ENCODE peak calls at places on chromosome 4, in seven cellular contexts. U is K562, K is HCT116, C is SK-N-SH, B is H1, T is GM12878, O is HepG2. P is an unnamed sample.

GRCh38 chr4:71732706-71733105 is 51.2 kb downstream of the GC start:
- DNase-seq in U (peak), K (no peak), C (peak), B (no peak), T (no peak), O (peak), P (no peak)

GRCh38 chr4:17613761-17614415 is 553 bp upstream of the MED28 start:
- DNase-seq in U (peak), K (no peak), C (no peak), B (peak), T (no peak), O (peak), P (no peak)

GRCh38 chr4:43843501-43843900 is 605.1 kb downstream of the KCTD8 start:
- DNase-seq in U (no peak), K (no peak), C (no peak), B (no peak), T (no peak), O (peak), P (no peak)

GRCh38 chr4:99885063-99885664 is 9.1 kb downstream of the LAMTOR3 start:
- DNase-seq in U (peak), K (peak), C (peak), B (no peak), T (no peak), O (peak), P (no peak)

GRCh38 chr4:86496094-86497060 is 97.7 kb upstream of the PTPN13 start:
- DNase-seq in U (peak), K (peak), C (peak), B (no peak), T (no peak), O (no peak), P (no peak)

GRCh38 chr4:30753316-30753715 is 33.1 kb downstream of the PCDH7 start:
- DNase-seq in U (no peak), K (peak), C (no peak), B (no peak), T (no peak), O (no peak), P (no peak)

GRCh38 chr4:90357117-90357710 is 230.0 kb downstream of the CCSER1 start:
- DNase-seq in U (no peak), K (peak), C (peak), B (no peak), T (no peak), O (peak), P (peak)

GRCh38 chr4:182042945-182043344 is 200.3 kb upstream of the TENM3 start:
- DNase-seq in U (no peak), K (no peak), C (no peak), B (no peak), T (no peak), O (no peak), P (no peak)

GRCh38 chr4:129804458-129804981 is 708.6 kb downstream of the C4orf33 start:
- DNase-seq in U (no peak), K (no peak), C (no peak), B (no peak), T (no peak), O (no peak), P (no peak)

GRCh38 chr4:46425775-46426400 is 36.0 kb upstream of the GABRA2 start:
- DNase-seq in U (no peak), K (no peak), C (no peak), B (no peak), T (no peak), O (peak), P (no peak)

GRCh38 chr4:186831574-186831973 is 107.9 kb upstream of the FAT1 start:
- DNase-seq in U (no peak), K (peak), C (no peak), B (no peak), T (no peak), O (no peak), P (no peak)

GRCh38 chr4:3369781-3370660 is 71.7 kb upstream of the HGFAC start:
- DNase-seq in U (no peak), K (no peak), C (peak), B (peak), T (no peak), O (no peak), P (no peak)

GRCh38 chr4:107164962-107165361 is 128.8 kb upstream of the DKK2 start:
- DNase-seq in U (no peak), K (no peak), C (no peak), B (no peak), T (no peak), O (no peak), P (no peak)

GRCh38 chr4:39205000-39205399 is 22.7 kb downstream of the WDR19 start:
- DNase-seq in U (no peak), K (no peak), C (peak), B (no peak), T (no peak), O (no peak), P (no peak)

GRCh38 chr4:95304898-95305297 is 243.9 kb downstream of the UNC5C start:
- DNase-seq in U (no peak), K (no peak), C (no peak), B (no peak), T (no peak), O (no peak), P (peak)

GRCh38 chr4:68249434-68249833 is 3.9 kb upstream of the TMPRSS11B start:
- DNase-seq in U (no peak), K (no peak), C (no peak), B (no peak), T (no peak), O (no peak), P (no peak)

GRCh38 chr4:173076903-173077629 is 91.5 kb upstream of the GALNT7 start:
- DNase-seq in U (no peak), K (no peak), C (no peak), B (no peak), T (no peak), O (no peak), P (no peak)

GRCh38 chr4:48275247-48275646 is 5.6 kb upstream of the TEC start:
- DNase-seq in U (no peak), K (peak), C (no peak), B (no peak), T (peak), O (peak), P (no peak)

GRCh38 chr4:7736436-7737267 is 203.0 kb downstream of the AFAP1 start:
- DNase-seq in U (no peak), K (no peak), C (no peak), B (no peak), T (no peak), O (no peak), P (no peak)

GRCh38 chr4:182492456-182492855 is 249.3 kb downstream of the TENM3 start:
- DNase-seq in U (no peak), K (no peak), C (no peak), B (no peak), T (no peak), O (no peak), P (no peak)

GRCh38 chr4:67809502-67809901 is 55.3 kb upstream of the GNRHR start:
- DNase-seq in U (no peak), K (no peak), C (no peak), B (no peak), T (no peak), O (peak), P (no peak)

GRCh38 chr4:123564758-123565346 is 168.3 kb downstream of the SPRY1 start:
- DNase-seq in U (peak), K (peak), C (peak), B (peak), T (peak), O (peak), P (peak)

GRCh38 chr4:79584902-79585301 is 176.9 kb upstream of the GK2 start:
- DNase-seq in U (no peak), K (no peak), C (no peak), B (no peak), T (no peak), O (no peak), P (no peak)

GRCh38 chr4:10673817-10674369 is 10.7 kb downstream of the CLNK start:
- DNase-seq in U (no peak), K (no peak), C (no peak), B (no peak), T (peak), O (no peak), P (no peak)

GRCh38 chr4:148354186-148354585 is 88.0 kb downstream of the NR3C2 start:
- DNase-seq in U (no peak), K (no peak), C (no peak), B (no peak), T (no peak), O (no peak), P (no peak)

GRCh38 chr4:186778134-186778533 is 54.5 kb upstream of the FAT1 start:
- DNase-seq in U (no peak), K (no peak), C (no peak), B (no peak), T (no peak), O (no peak), P (no peak)

GRCh38 chr4:99062120-99062519 is 26.5 kb downstream of the ADH5 start:
- DNase-seq in U (no peak), K (no peak), C (no peak), B (no peak), T (peak), O (no peak), P (no peak)

GRCh38 chr4:99815597-99816011 is 1.0 kb upstream of the DAPP1 start:
- DNase-seq in U (no peak), K (peak), C (no peak), B (no peak), T (no peak), O (peak), P (peak)

GRCh38 chr4:78437608-78438088 is 113.9 kb upstream of the ANXA3 start:
- DNase-seq in U (no peak), K (no peak), C (no peak), B (no peak), T (no peak), O (no peak), P (no peak)

GRCh38 chr4:104964387-104965175 is 182.1 kb upstream of the TET2 start:
- DNase-seq in U (no peak), K (no peak), C (no peak), B (no peak), T (no peak), O (no peak), P (no peak)

GRCh38 chr4:40333921-40334352 is 1.2 kb upstream of the CHRNA9 start:
- DNase-seq in U (no peak), K (peak), C (peak), B (no peak), T (no peak), O (no peak), P (no peak)

GRCh38 chr4:4521767-4522166 is 20.1 kb downstream of the STX18 start:
- DNase-seq in U (no peak), K (no peak), C (no peak), B (no peak), T (no peak), O (no peak), P (no peak)

GRCh38 chr4:101730291-101731117 is 60.0 kb upstream of the BANK1 start:
- DNase-seq in U (peak), K (peak), C (peak), B (peak), T (peak), O (peak), P (no peak)

DNA sequence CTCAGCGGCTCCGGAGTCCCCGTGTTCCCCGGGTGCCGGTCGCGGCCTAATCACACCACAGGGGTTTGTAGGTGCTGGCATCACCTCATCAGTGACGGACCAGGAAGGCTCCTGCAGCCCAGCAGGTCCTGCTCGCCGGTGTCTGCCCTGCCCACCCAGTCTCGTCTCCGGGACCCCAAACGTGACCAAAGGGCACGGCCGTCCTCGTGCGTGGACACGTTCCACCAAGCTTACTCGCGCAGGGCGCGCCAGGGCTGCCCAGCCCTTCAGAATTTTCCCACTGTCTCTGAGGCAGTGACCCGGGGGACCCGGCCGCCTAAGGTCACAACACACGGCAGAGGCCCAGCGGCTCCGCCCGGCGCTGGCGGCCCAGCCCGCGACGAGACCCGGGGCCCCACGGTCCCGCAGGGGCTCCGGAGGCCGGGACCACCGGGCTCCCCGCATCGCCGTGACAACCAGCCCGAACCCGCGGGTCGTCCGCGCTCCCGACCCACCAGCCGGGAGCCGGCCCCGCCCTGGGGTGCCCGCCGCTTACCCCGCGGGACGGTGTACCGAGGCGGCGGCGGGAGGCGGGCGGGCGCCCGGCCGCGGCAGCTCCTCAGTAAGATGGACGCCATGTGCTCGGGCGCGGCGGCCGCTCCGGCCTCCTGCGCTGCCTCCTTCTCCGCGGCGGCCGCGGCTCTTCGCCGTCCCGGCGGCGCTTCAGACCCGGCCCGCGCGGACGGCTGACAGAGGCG is 454 bp downstream of the LETM1 start:
- DNase-seq in U (peak), K (no peak), C (peak), B (peak), T (no peak), O (no peak), P (peak)
- TF ChIP-seq JUND in U (no peak), K (no peak), C (no peak), B (no peak), T (no peak), O (no peak), P (no peak)

GRCh38 chr4:139665690-139666529 is at the start of gene MGST2:
- DNase-seq in U (peak), K (no peak), C (peak), B (peak), T (no peak), O (peak), P (no peak)
- TF ChIP-seq JUND in U (peak), K (no peak), C (no peak), B (no peak), T (no peak), O (no peak), P (no peak)

GRCh38 chr4:185016101-185016940 is 2.0 kb upstream of the HELT start:
- DNase-seq in U (no peak), K (no peak), C (no peak), B (peak), T (no peak), O (no peak), P (no peak)
- TF ChIP-seq JUND in U (no peak), K (no peak), C (no peak), B (no peak), T (no peak), O (no peak), P (no peak)

DNA sequence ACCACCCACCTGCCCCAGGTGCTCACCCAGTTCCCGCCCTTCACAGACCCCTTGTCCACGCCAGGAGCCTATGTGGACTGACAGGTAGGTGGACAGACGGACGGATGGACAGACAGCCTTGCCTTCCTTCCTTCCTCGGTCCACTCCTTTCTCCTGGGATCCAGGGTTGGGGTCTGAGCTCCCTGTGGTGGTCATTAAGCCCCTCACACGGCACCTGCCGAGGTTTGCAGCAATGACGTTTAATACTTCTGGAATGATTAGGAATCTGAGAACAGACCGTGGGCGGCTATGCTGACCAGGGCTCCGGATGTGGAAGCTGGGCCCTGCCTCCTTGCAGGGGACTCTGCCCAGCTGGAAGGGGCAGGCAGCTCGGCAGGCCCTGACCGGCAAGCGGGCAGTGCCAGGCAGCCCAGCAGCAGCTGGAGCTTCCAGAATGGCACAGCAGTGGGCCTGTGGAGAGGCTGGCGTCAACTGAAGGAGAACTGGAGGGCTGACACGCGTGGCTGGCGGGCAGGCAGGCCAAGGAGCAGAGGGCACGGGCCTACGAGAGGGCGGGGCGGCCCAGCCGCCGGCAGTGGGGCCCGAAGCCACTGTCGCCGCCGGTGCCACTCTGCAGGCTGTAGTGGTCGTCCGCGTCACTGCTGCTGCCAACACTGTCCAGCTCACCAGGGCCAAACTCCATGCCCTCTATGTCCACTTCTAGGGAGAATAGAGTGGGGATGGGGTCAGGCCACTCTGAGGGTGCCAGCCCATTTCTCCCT is 8.3 kb upstream of the HAUS3 start:
- DNase-seq in U (no peak), K (no peak), C (peak), B (peak), T (no peak), O (no peak), P (no peak)
- TF ChIP-seq JUND in U (no peak), K (no peak), C (no peak), B (no peak), T (no peak), O (no peak), P (no peak)

DNA sequence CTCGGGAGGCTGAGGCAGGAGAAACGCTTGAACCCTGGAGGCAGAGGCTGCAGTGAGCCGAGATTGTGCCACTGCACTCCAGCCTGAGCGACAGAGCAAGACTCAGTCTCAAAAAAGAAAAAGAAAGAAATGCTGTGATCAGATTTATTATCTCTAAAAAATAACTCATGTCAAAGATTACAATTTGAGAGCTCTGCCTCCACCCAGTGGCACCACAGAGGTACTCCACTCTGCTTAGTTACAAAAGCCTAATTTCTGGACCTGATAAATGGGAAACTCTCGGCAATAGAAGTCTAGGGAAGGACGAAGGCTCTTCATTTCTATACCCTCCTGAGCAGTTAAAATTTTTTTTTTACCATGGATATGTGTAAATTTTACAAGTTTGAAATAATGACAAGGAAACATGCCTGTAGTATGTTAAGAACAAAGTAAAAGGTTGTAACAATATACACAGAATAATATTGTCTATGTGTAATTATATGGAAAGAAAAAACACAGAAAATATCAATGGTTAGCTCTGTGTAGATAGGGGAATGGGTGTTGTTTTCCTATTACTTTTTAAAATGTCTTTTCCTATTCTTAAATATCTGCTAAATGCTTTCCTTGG is 149.8 kb downstream of the STIM2 start:
- DNase-seq in U (peak), K (peak), C (peak), B (peak), T (peak), O (peak), P (peak)
- TF ChIP-seq JUND in U (no peak), K (no peak), C (no peak), B (no peak), T (no peak), O (no peak), P (no peak)

GRCh38 chr4:145154573-145154972 is 25.8 kb downstream of the OTUD4 start:
- DNase-seq in U (no peak), K (no peak), C (no peak), B (no peak), T (no peak), O (peak), P (no peak)
- TF ChIP-seq JUND in U (no peak), K (no peak), C (no peak), B (no peak), T (no peak), O (no peak), P (no peak)

DNA sequence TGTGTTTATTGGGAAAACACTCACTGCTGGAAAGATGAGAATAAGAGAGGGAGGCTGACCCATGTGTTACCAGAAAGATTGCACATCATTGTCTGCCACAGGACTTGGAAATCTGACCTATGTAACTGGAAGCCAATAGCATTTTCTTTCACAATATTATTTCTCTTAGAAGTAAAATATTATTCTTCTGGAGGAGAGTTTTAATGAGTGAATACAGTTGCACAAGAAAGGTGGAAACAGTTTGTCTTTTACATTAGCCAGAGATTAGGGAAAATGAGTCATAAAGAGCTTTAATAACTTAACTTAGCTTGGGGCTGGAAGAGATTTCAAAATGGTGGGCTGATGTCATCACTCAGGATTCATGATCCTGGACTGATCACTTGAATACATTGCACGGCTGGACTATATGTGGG is 31.5 kb upstream of the LNX1 start:
- DNase-seq in U (no peak), K (no peak), C (no peak), B (no peak), T (no peak), O (no peak), P (no peak)
- TF ChIP-seq JUND in U (no peak), K (no peak), C (no peak), B (no peak), T (no peak), O (no peak), P (no peak)

GRCh38 chr4:154073107-154073817 is 284.4 kb upstream of the SFRP2 start:
- DNase-seq in U (no peak), K (no peak), C (no peak), B (no peak), T (no peak), O (no peak), P (no peak)
- TF ChIP-seq JUND in U (no peak), K (no peak), C (no peak), B (no peak), T (no peak), O (no peak), P (no peak)

GRCh38 chr4:112279025-112279881 is 6.5 kb downstream of the TIFA start:
- DNase-seq in U (no peak), K (no peak), C (no peak), B (no peak), T (no peak), O (peak), P (no peak)
- TF ChIP-seq JUND in U (no peak), K (no peak), C (no peak), B (no peak), T (no peak), O (no peak), P (no peak)